ENCODE peak calls at places on chromosomes 5 and 9, in five cellular contexts. S is A549, F is HepG2, M is K562, E is H1. Q is an unnamed sample.

GRCh38 chr5:50751064-50751657 is 84.7 kb downstream of the PARP8 start:
- DNase-seq in S (peak), F (peak), M (peak), E (no peak), Q (peak)

GRCh38 chr5:162638849-162639248 is 571.3 kb downstream of the GABRG2 start:
- DNase-seq in S (no peak), F (no peak), M (no peak), E (no peak), Q (no peak)

GRCh38 chr5:3339798-3340115 is 255.9 kb upstream of the IRX1 start:
- DNase-seq in S (no peak), F (no peak), M (no peak), E (no peak), Q (no peak)

GRCh38 chr9:88988796-88989641 is 2.2 kb upstream of the S1PR3 start:
- DNase-seq in S (no peak), F (no peak), M (no peak), E (no peak), Q (no peak)

GRCh38 chr5:79227484-79227995 is 8.4 kb upstream of the JMY start:
- DNase-seq in S (no peak), F (no peak), M (no peak), E (no peak), Q (no peak)

GRCh38 chr5:18281947-18282557 is 647.8 kb downstream of the TAF11L14 start:
- DNase-seq in S (peak), F (peak), M (peak), E (no peak), Q (no peak)

GRCh38 chr9:72623156-72623555 is 101.7 kb downstream of the TMC1 start:
- DNase-seq in S (no peak), F (no peak), M (no peak), E (no peak), Q (no peak)

GRCh38 chr9:134792627-134793026 is 88.0 kb upstream of the FCN2 start:
- DNase-seq in S (no peak), F (no peak), M (no peak), E (no peak), Q (no peak)

GRCh38 chr5:158154226-158155005 is 295.5 kb upstream of the CLINT1 start:
- DNase-seq in S (no peak), F (no peak), M (no peak), E (no peak), Q (no peak)

GRCh38 chr5:21672911-21673310 is 1180.2 kb downstream of the CDH12 start:
- DNase-seq in S (no peak), F (no peak), M (no peak), E (no peak), Q (no peak)

GRCh38 chr5:159886312-159886711 is 30.0 kb upstream of the ADRA1B start:
- DNase-seq in S (no peak), F (no peak), M (no peak), E (no peak), Q (no peak)

GRCh38 chr5:131787736-131788135 is 9.1 kb downstream of the FNIP1 start:
- DNase-seq in S (no peak), F (peak), M (no peak), E (no peak), Q (no peak)

GRCh38 chr9:94772654-94773303 is 46.3 kb downstream of the AOPEP start:
- DNase-seq in S (no peak), F (no peak), M (no peak), E (no peak), Q (no peak)

GRCh38 chr5:26700759-26701384 is 337.5 kb downstream of the CDH9 start:
- DNase-seq in S (peak), F (peak), M (peak), E (peak), Q (no peak)

GRCh38 chr9:6078382-6079105 is 63.1 kb upstream of the RANBP6 start:
- DNase-seq in S (no peak), F (no peak), M (peak), E (no peak), Q (no peak)

GRCh38 chr5:113397046-113397445 is 37.7 kb downstream of the TSSK1B start:
- DNase-seq in S (no peak), F (no peak), M (no peak), E (no peak), Q (no peak)

GRCh38 chr9:137236238-137236935 is 4.7 kb upstream of the TUBB4B start:
- DNase-seq in S (peak), F (peak), M (peak), E (peak), Q (no peak)

GRCh38 chr9:122158202-122158601 is 1.4 kb downstream of the NDUFA8 start:
- DNase-seq in S (peak), F (peak), M (peak), E (no peak), Q (no peak)

GRCh38 chr5:139262414-139263139 is 31.0 kb upstream of the MATR3 start:
- DNase-seq in S (peak), F (peak), M (peak), E (peak), Q (peak)

GRCh38 chr9:99023831-99024230 is 80.1 kb downstream of the COL15A1 start:
- DNase-seq in S (no peak), F (no peak), M (peak), E (no peak), Q (no peak)

GRCh38 chr9:19965336-19965735 is 176.5 kb upstream of the SLC24A2 start:
- DNase-seq in S (no peak), F (no peak), M (no peak), E (no peak), Q (no peak)

DNA sequence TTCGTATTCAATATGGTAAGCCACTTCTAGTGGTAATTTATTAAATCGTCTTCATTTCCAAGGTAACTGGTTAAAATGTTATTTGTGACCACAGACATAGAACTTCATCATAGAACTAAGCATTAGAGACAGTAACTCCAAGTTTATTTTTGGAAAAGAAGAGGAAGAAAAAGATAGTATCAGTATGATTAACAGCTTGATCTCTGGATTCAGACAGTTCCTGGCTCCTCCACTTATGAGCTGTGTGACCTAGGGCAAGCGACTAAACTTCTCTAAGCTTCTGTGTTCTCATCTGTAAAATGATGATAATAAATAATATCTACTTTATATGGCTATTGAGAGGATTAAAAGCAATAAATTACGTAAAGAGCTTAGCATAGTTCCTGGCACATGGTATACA is 29.8 kb upstream of the TNPO1 start:
- DNase-seq in S (no peak), F (no peak), M (no peak), E (no peak), Q (no peak)
- TF ChIP-seq KDM1A in S (no peak), F (no peak), M (no peak), E (no peak), Q (no peak)

GRCh38 chr9:127449332-127449966 is 1.8 kb downstream of the RPL12 start:
- DNase-seq in S (no peak), F (no peak), M (peak), E (no peak), Q (no peak)
- H3K4me3 ChIP-seq in S (peak), F (peak), M (peak), E (peak), Q (peak)

GRCh38 chr9:129489838-129490582 is 130.9 kb downstream of the C9orf50 start:
- DNase-seq in S (no peak), F (no peak), M (peak), E (no peak), Q (no peak)
- TF ChIP-seq KDM1A in S (no peak), F (no peak), M (no peak), E (no peak), Q (no peak)

GRCh38 chr5:179033004-179033580 is 9.5 kb downstream of the ZNF879 start:
- DNase-seq in S (no peak), F (no peak), M (no peak), E (no peak), Q (no peak)
- H3K4me3 ChIP-seq in S (no peak), F (no peak), M (no peak), E (no peak), Q (no peak)

GRCh38 chr5:57836921-57837320 is 354.3 kb upstream of the ACTBL2 start:
- DNase-seq in S (no peak), F (no peak), M (no peak), E (no peak), Q (no peak)
- TF ChIP-seq KDM1A in S (no peak), F (no peak), M (no peak), E (no peak), Q (no peak)

GRCh38 chr5:37047947-37048346 is 171.4 kb downstream of the NIPBL start:
- DNase-seq in S (no peak), F (no peak), M (no peak), E (no peak), Q (no peak)

GRCh38 chr5:37043693-37044092 is 167.1 kb downstream of the NIPBL start:
- DNase-seq in S (no peak), F (peak), M (peak), E (no peak), Q (no peak)

GRCh38 chr5:37039824-37040223 is 163.3 kb downstream of the NIPBL start:
- DNase-seq in S (no peak), F (no peak), M (no peak), E (no peak), Q (no peak)

GRCh38 chr5:37045703-37046102 is 169.1 kb downstream of the NIPBL start:
- DNase-seq in S (no peak), F (no peak), M (no peak), E (no peak), Q (no peak)

DNA sequence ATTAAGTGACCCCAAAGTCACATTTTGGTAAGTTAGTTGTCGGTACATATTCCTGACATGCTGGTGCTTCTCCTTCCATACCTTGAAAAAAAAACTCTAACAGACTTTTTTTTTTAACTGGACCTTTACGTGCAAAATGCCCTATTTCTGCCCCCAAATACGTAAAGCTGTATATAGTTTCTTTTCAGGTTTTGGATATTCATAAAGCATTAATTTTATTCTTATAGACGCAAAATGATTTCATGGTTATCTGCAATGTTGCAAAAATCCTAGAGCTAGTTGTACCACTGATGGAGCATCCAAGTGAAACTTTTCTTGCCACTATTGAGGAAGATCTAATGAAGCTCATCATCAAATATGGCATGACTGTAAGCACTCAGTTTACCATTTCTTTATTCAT is 167.6 kb downstream of the NIPBL start:
- DNase-seq in S (no peak), F (no peak), M (no peak), E (no peak), Q (no peak)
- H3K4me3 ChIP-seq in S (no peak), F (no peak), M (no peak), E (no peak), Q (no peak)

GRCh38 chr9:4321554-4321953 is 21.7 kb upstream of the GLIS3 start:
- DNase-seq in S (no peak), F (no peak), M (no peak), E (no peak), Q (no peak)

GRCh38 chr9:4328723-4329122 is 28.9 kb upstream of the GLIS3 start:
- DNase-seq in S (no peak), F (no peak), M (no peak), E (no peak), Q (no peak)

GRCh38 chr9:4327504-4328191 is 27.8 kb upstream of the GLIS3 start:
- DNase-seq in S (no peak), F (no peak), M (no peak), E (peak), Q (no peak)

GRCh38 chr9:4325113-4325512 is 25.2 kb upstream of the GLIS3 start:
- DNase-seq in S (no peak), F (no peak), M (no peak), E (no peak), Q (no peak)

DNA sequence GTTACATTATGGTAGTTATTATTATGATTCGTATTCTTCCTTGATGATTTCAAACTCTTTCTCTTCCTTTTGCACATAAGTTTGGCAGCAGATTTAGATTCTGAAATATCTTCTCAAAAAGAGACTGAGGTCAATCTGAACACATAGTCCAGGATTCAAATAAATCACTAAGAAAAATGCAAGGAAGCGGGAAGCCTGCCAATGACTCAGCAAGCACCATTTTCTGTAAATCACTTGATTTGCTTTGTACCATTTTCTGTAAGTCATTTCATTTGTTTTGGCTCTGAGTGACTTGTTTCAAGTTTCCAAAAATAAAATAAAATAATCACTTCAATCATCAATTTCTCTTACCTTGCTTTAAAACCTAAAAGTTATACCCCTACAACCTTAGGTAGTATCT is 24.6 kb upstream of the GLIS3 start:
- DNase-seq in S (no peak), F (no peak), M (no peak), E (no peak), Q (no peak)
- TF ChIP-seq KDM1A in S (no peak), F (no peak), M (no peak), E (no peak), Q (no peak)

DNA sequence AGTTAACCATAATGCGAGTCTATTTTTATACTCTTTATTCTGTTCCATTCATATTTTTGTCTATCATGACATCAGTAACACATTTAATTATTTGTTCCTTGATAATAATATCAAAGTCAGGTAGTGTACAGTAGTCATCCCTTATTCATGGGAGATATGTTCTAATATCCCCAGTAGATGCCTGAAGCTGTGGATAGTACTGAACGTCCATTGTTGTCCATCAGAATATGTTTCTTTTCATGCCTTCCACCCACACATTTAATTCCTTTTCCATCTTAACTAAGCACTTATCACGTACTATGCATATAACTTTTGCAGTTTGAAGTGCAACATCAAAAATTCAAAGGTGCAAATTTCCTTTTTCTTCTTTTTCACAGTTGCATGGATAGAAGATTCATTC is 53.6 kb downstream of the FER start:
- DNase-seq in S (no peak), F (no peak), M (no peak), E (no peak), Q (no peak)
- H3K4me3 ChIP-seq in S (no peak), F (no peak), M (no peak), E (no peak), Q (no peak)

GRCh38 chr9:123656565-123656964 is 273.4 kb downstream of the DENND1A start:
- DNase-seq in S (no peak), F (no peak), M (no peak), E (no peak), Q (no peak)
- TF ChIP-seq KDM1A in S (no peak), F (no peak), M (no peak), E (no peak), Q (no peak)

GRCh38 chr5:154474957-154475334 is 3.1 kb downstream of the HAND1 start:
- DNase-seq in S (no peak), F (no peak), M (no peak), E (no peak), Q (no peak)
- H3K4me3 ChIP-seq in S (no peak), F (no peak), M (no peak), E (no peak), Q (no peak)

Q was measured in GM12878.